ENCODE peak calls at places on chromosomes 2 and 18, in five cellular contexts. One of them, this sample, is unnamed. For H3K36me3, the result is how much of the 10 kb centered on the place peaks cover.

GRCh38 chr18:77131652-77132368 is 773 bp downstream of the MBP start:
- DNase-seq in neuronal stem cell: no peak
- DNase-seq in H1: no peak
- DNase-seq in IMR-90: no peak
- DNase-seq in mesenchymal stem cell: peak
- DNase-seq in this sample: no peak

GRCh38 chr2:231110551-231110950 is 14.3 kb downstream of the HTR2B start:
- DNase-seq in neuronal stem cell: no peak
- DNase-seq in H1: no peak
- DNase-seq in IMR-90: peak
- DNase-seq in mesenchymal stem cell: peak
- DNase-seq in this sample: no peak

GRCh38 chr2:85503168-85503610 is 35.8 kb upstream of the MAT2A start:
- DNase-seq in neuronal stem cell: no peak
- DNase-seq in H1: no peak
- DNase-seq in IMR-90: no peak
- DNase-seq in mesenchymal stem cell: no peak
- DNase-seq in this sample: no peak

GRCh38 chr18:46283268-46283667 is 179.1 kb downstream of the HAUS1 start:
- DNase-seq in neuronal stem cell: no peak
- DNase-seq in H1: no peak
- DNase-seq in IMR-90: peak
- DNase-seq in mesenchymal stem cell: peak
- DNase-seq in this sample: no peak

GRCh38 chr2:206250041-206250897 is 24.2 kb upstream of the ZDBF2 start:
- DNase-seq in neuronal stem cell: no peak
- DNase-seq in H1: peak
- DNase-seq in IMR-90: peak
- DNase-seq in mesenchymal stem cell: peak
- DNase-seq in this sample: peak

GRCh38 chr18:50009772-50010171 is 185.2 kb downstream of the MYO5B start:
- DNase-seq in neuronal stem cell: peak
- DNase-seq in H1: peak
- DNase-seq in IMR-90: peak
- DNase-seq in mesenchymal stem cell: peak
- DNase-seq in this sample: peak

GRCh38 chr2:25698752-25699151 is 25.4 kb upstream of the DTNB start:
- DNase-seq in neuronal stem cell: no peak
- DNase-seq in H1: no peak
- DNase-seq in IMR-90: peak
- DNase-seq in mesenchymal stem cell: peak
- DNase-seq in this sample: no peak

GRCh38 chr2:148554459-148555247 is 89.9 kb upstream of the EPC2 start:
- DNase-seq in neuronal stem cell: no peak
- DNase-seq in H1: no peak
- DNase-seq in IMR-90: no peak
- DNase-seq in mesenchymal stem cell: peak
- DNase-seq in this sample: peak

GRCh38 chr18:79826966-79827365 is 29.2 kb downstream of the KCNG2 start:
- DNase-seq in neuronal stem cell: no peak
- DNase-seq in H1: peak
- DNase-seq in IMR-90: no peak
- DNase-seq in mesenchymal stem cell: no peak
- DNase-seq in this sample: no peak

GRCh38 chr18:79828258-79828657 is 30.5 kb downstream of the KCNG2 start:
- DNase-seq in neuronal stem cell: no peak
- DNase-seq in H1: peak
- DNase-seq in IMR-90: no peak
- DNase-seq in mesenchymal stem cell: no peak
- DNase-seq in this sample: no peak

GRCh38 chr18:79834834-79835233 is 37.1 kb downstream of the KCNG2 start:
- DNase-seq in neuronal stem cell: no peak
- DNase-seq in H1: no peak
- DNase-seq in IMR-90: no peak
- DNase-seq in mesenchymal stem cell: no peak
- DNase-seq in this sample: no peak

GRCh38 chr18:79829136-79829854 is 31.6 kb downstream of the KCNG2 start:
- DNase-seq in neuronal stem cell: no peak
- DNase-seq in H1: no peak
- DNase-seq in IMR-90: no peak
- DNase-seq in mesenchymal stem cell: no peak
- DNase-seq in this sample: no peak

GRCh38 chr18:79832169-79832568 is 34.4 kb downstream of the KCNG2 start:
- DNase-seq in neuronal stem cell: no peak
- DNase-seq in H1: no peak
- DNase-seq in IMR-90: no peak
- DNase-seq in mesenchymal stem cell: no peak
- DNase-seq in this sample: no peak
- H3K23ac ChIP-seq in neuronal stem cell: peak
- H3K23ac ChIP-seq in H1: no peak
- H3K23ac ChIP-seq in IMR-90: no peak
- H3K23ac ChIP-seq in mesenchymal stem cell: no peak
- H3K23ac ChIP-seq in this sample: peak

GRCh38 chr2:155218945-155219344 is 520.5 kb downstream of the KCNJ3 start:
- DNase-seq in neuronal stem cell: no peak
- DNase-seq in H1: no peak
- DNase-seq in IMR-90: no peak
- DNase-seq in mesenchymal stem cell: no peak
- DNase-seq in this sample: no peak

GRCh38 chr2:155215037-155215707 is 516.7 kb downstream of the KCNJ3 start:
- DNase-seq in neuronal stem cell: no peak
- DNase-seq in H1: no peak
- DNase-seq in IMR-90: no peak
- DNase-seq in mesenchymal stem cell: no peak
- DNase-seq in this sample: no peak

GRCh38 chr2:155223781-155224406 is 525.4 kb downstream of the KCNJ3 start:
- DNase-seq in neuronal stem cell: peak
- DNase-seq in H1: no peak
- DNase-seq in IMR-90: no peak
- DNase-seq in mesenchymal stem cell: no peak
- DNase-seq in this sample: no peak

DNA sequence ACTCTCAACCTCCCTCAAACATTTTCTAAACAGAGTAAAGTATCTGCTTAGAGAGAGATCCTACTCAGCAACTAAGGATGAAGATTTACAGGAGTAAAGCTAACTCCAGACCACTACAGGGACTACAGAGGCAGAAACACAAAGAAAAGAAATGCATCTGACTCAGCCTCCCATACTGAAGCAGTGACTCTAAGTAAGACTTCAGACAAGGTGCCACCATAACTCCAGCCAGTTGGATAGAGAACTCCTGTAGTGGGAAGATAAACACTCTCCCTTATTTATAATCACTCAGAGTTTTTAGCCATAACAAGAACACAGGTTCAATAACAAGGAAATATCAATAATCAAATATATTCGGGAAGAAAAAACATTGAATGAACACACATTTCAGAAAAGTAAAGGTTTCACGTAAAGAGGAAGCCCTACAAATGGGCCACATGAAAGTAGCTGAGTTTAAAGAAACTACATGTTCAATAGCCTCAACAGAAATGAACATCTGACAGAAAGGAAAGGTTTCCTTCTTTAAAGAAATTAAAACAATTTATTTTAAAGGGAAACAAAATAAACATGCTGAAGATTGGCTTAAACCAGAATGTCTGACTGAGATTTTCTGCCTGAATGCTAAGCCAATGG is 519.9 kb downstream of the KCNJ3 start:
- DNase-seq in neuronal stem cell: no peak
- DNase-seq in H1: no peak
- DNase-seq in IMR-90: no peak
- DNase-seq in mesenchymal stem cell: no peak
- DNase-seq in this sample: no peak
- H2AFZ ChIP-seq in neuronal stem cell: peak
- H2AFZ ChIP-seq in H1: peak
- H2AFZ ChIP-seq in IMR-90: no peak
- H2AFZ ChIP-seq in mesenchymal stem cell: no peak
- H2AFZ ChIP-seq in this sample: no peak

GRCh38 chr2:75551434-75551833 is 9.3 kb downstream of the EVA1A start:
- DNase-seq in neuronal stem cell: no peak
- DNase-seq in H1: no peak
- DNase-seq in IMR-90: no peak
- DNase-seq in mesenchymal stem cell: no peak
- DNase-seq in this sample: no peak
- H3K36me3 ChIP-seq in neuronal stem cell: under half
- H3K36me3 ChIP-seq in H1: under half
- H3K36me3 ChIP-seq in IMR-90: under half
- H3K36me3 ChIP-seq in mesenchymal stem cell: under half
- H3K36me3 ChIP-seq in this sample: under half

GRCh38 chr2:172439509-172439860 is 12.1 kb downstream of the ITGA6 start:
- DNase-seq in neuronal stem cell: no peak
- DNase-seq in H1: no peak
- DNase-seq in IMR-90: no peak
- DNase-seq in mesenchymal stem cell: no peak
- DNase-seq in this sample: no peak

GRCh38 chr2:172438064-172438421 is 10.7 kb downstream of the ITGA6 start:
- DNase-seq in neuronal stem cell: no peak
- DNase-seq in H1: no peak
- DNase-seq in IMR-90: peak
- DNase-seq in mesenchymal stem cell: no peak
- DNase-seq in this sample: peak

GRCh38 chr2:172439911-172440310 is 12.5 kb downstream of the ITGA6 start:
- DNase-seq in neuronal stem cell: no peak
- DNase-seq in H1: no peak
- DNase-seq in IMR-90: no peak
- DNase-seq in mesenchymal stem cell: no peak
- DNase-seq in this sample: no peak

GRCh38 chr2:172437419-172438063 is 10.2 kb downstream of the ITGA6 start:
- DNase-seq in neuronal stem cell: no peak
- DNase-seq in H1: no peak
- DNase-seq in IMR-90: no peak
- DNase-seq in mesenchymal stem cell: no peak
- DNase-seq in this sample: no peak

DNA sequence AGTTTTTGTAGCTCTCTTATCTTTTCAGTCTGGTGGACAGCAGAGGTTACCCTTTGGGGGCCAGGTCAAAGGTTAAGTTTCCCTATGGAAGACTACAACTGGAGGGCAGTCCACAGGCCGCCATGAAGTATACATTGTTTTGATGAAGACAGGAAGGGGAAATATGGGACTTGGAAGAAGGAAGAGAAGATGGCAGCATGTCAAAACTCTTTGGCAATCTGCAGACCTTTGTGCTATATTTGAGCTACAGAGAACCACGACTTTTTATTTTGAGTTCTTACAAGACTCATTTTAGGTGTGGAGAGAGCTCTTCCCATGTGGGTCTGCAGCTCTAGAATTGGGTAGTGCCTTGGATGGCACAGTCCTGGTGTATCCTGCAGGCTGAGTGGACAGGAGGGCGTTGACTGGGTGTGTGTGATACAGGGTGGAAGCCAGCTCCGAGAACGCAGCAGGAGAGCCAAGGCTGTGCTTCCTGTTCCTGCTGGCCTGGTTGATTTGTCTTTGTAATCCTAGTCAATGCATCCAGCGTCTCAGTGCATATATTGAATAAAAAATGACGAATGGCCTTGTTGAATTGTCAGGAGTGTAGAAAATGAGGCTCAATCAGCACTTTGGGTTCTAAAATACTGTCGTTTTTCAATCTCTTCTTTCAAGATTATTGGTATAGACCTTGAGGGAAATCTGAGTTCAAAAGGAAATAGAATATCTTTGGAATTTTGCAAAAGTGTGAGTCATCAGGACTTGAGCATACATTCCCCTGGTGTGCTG is 11.5 kb downstream of the ITGA6 start:
- DNase-seq in neuronal stem cell: no peak
- DNase-seq in H1: no peak
- DNase-seq in IMR-90: peak
- DNase-seq in mesenchymal stem cell: no peak
- DNase-seq in this sample: no peak
- H3K23ac ChIP-seq in neuronal stem cell: no peak
- H3K23ac ChIP-seq in H1: no peak
- H3K23ac ChIP-seq in IMR-90: no peak
- H3K23ac ChIP-seq in mesenchymal stem cell: no peak
- H3K23ac ChIP-seq in this sample: no peak

GRCh38 chr2:102033028-102033749 is 41.4 kb downstream of the IL1R2 start:
- DNase-seq in neuronal stem cell: no peak
- DNase-seq in H1: no peak
- DNase-seq in IMR-90: peak
- DNase-seq in mesenchymal stem cell: peak
- DNase-seq in this sample: peak
- H2AFZ ChIP-seq in neuronal stem cell: no peak
- H2AFZ ChIP-seq in H1: no peak
- H2AFZ ChIP-seq in IMR-90: peak
- H2AFZ ChIP-seq in mesenchymal stem cell: no peak
- H2AFZ ChIP-seq in this sample: peak